ENCODE peak calls at places on chromosome 6, in ten cellular contexts. Y is ovary, B is breast epithelium, U is astrocyte, A is uterus, M is upper lobe of right lung, F is adrenal gland, D is heart left ventricle, H is endothelial cell of umbilical vein, Z is lower lobe of right lung. I is an unnamed sample. For H3K4me1, the result is how much of the 10 kb centered on the place peaks cover.

GRCh38 chr6:155247618-155248017 is 16.2 kb upstream of the CLDN20 start:
- DNase-seq in Y (no peak), B (no peak), U (peak), A (no peak), M (no peak), F (no peak), D (no peak), H (no peak), Z (no peak), I (no peak)

GRCh38 chr6:161368514-161368913 is 94.7 kb upstream of the AGPAT4 start:
- DNase-seq in Y (no peak), B (no peak), U (no peak), A (no peak), M (no peak), F (no peak), D (no peak), H (no peak), Z (no peak), I (no peak)

GRCh38 chr6:90678049-90678779 is 91.3 kb upstream of the MAP3K7 start:
- DNase-seq in Y (no peak), B (no peak), U (no peak), A (no peak), M (no peak), F (no peak), D (no peak), H (no peak), Z (no peak), I (no peak)

GRCh38 chr6:118523216-118523615 is 24.9 kb upstream of the PLN start:
- DNase-seq in Y (no peak), B (no peak), U (no peak), A (no peak), M (no peak), F (no peak), D (no peak), H (no peak), Z (no peak), I (no peak)

GRCh38 chr6:108874470-108875160 is 26.4 kb downstream of the ARMC2 start:
- DNase-seq in Y (no peak), B (no peak), U (no peak), A (peak), M (no peak), F (peak), D (no peak), H (peak), Z (no peak), I (no peak)

GRCh38 chr6:2716926-2717700 is 33.6 kb downstream of the MYLK4 start:
- DNase-seq in Y (no peak), B (no peak), U (no peak), A (no peak), M (no peak), F (no peak), D (no peak), H (peak), Z (no peak), I (no peak)

GRCh38 chr6:112717401-112717800 is 370.3 kb downstream of the RFPL4B start:
- DNase-seq in Y (no peak), B (no peak), U (peak), A (no peak), M (no peak), F (no peak), D (no peak), H (no peak), Z (no peak), I (no peak)

GRCh38 chr6:170522565-170523183 is 30.4 kb downstream of the PSMB1 start:
- DNase-seq in Y (no peak), B (no peak), U (no peak), A (no peak), M (no peak), F (no peak), D (no peak), H (peak), Z (no peak), I (no peak)

GRCh38 chr6:163490826-163491577 is 76.5 kb downstream of the QKI start:
- DNase-seq in Y (peak), B (peak), U (peak), A (peak), M (peak), F (peak), D (peak), H (peak), Z (peak), I (peak)

GRCh38 chr6:168865-169455 is 123.3 kb upstream of the DUSP22 start:
- DNase-seq in Y (no peak), B (no peak), U (peak), A (no peak), M (no peak), F (no peak), D (no peak), H (peak), Z (no peak), I (no peak)

GRCh38 chr6:143545165-143545564 is 33.6 kb upstream of the FUCA2 start:
- DNase-seq in Y (no peak), B (no peak), U (no peak), A (no peak), M (no peak), F (no peak), D (no peak), H (no peak), Z (no peak), I (no peak)

DNA sequence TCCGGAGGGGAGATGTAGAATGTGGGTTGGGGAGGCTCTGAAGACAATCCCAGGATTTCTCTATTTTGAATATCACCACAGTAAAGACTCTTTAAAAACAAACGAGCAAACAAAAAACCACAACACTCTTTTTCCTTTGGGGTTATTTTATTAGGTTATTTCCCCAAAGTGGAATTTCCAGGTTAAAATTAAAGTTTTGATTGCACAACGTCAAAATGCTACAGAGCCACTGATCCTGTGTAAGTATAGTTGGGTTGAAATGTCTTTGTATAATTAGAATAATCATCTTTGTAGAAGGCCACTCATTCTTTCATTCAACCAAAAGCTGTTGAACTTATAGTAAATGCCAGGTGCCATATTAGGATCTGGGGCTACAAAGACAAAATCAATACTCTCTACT is 19.6 kb upstream of the PIM1 start:
- DNase-seq in Y (no peak), B (no peak), U (no peak), A (no peak), M (no peak), F (no peak), D (no peak), H (no peak), Z (no peak), I (no peak)
- H3K4me1 ChIP-seq in Y (under half), B (under half), U (under half), A (under half), M (under half), F (under half), D (under half), H (under half), Z (under half), I (under half)

GRCh38 chr6:16228709-16229665 is 9.4 kb upstream of the GMPR start:
- DNase-seq in Y (no peak), B (no peak), U (no peak), A (no peak), M (no peak), F (peak), D (no peak), H (peak), Z (no peak), I (no peak)
- TF ChIP-seq CTCF in Y (no peak), B (no peak), U (no peak), A (no peak), M (no peak), F (no peak), D (no peak), H (no peak), Z (no peak), I (no peak)

DNA sequence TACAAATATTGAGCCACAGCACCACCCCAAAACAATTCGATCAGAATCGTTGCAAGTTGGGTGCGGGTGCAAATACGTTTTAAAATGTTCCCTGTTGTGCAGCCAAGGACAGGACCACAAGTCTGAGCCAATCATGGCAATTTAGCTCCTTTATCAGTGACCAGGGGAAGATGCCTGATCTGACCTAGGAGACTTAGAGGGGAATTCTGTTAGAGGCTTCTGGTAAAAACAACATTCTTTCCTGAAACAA is 25.6 kb downstream of the LOC128125822 start:
- DNase-seq in Y (no peak), B (no peak), U (no peak), A (no peak), M (no peak), F (no peak), D (no peak), H (peak), Z (no peak), I (no peak)
- H3K4me1 ChIP-seq in Y (under half), B (under half), U (under half), A (under half), M (under half), F (under half), D (under half), H (under half), Z (under half), I (under half)

GRCh38 chr6:104896914-104897313 is 37.2 kb upstream of the HACE1 start:
- DNase-seq in Y (no peak), B (no peak), U (no peak), A (no peak), M (no peak), F (no peak), D (no peak), H (peak), Z (no peak), I (no peak)
- TF ChIP-seq CTCF in Y (no peak), B (no peak), U (peak), A (no peak), M (no peak), F (no peak), D (no peak), H (no peak), Z (no peak), I (peak)

DNA sequence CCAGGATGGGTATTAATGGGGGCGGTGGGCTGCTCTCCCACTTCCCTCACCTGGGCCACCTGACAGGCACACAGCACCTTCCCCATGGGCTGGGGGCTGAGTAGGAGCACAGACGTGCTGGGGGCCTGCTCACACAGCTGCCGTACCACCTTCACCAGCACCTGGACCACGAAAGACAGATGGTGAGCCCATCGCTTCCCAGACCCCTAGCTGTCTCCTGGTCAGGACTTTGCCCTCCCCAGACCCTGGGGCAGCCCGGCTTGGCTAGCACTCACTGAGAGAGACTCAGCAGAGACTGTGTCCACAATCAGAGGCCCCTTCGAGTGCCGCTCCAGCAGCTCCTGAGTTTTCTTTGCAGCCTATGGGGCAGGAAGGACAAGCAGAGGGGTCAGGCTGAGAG is 12.0 kb downstream of the AARS2 start:
- DNase-seq in Y (no peak), B (no peak), U (no peak), A (no peak), M (no peak), F (no peak), D (no peak), H (no peak), Z (no peak), I (no peak)
- H3K4me1 ChIP-seq in Y (under half), B (under half), U (under half), A (under half), M (under half), F (under half), D (under half), H (under half), Z (under half), I (under half)

GRCh38 chr6:41723178-41723935 is 12.1 kb downstream of the TFEB start:
- DNase-seq in Y (no peak), B (no peak), U (peak), A (peak), M (peak), F (peak), D (peak), H (no peak), Z (peak), I (peak)
- TF ChIP-seq CTCF in Y (no peak), B (no peak), U (no peak), A (no peak), M (no peak), F (no peak), D (no peak), H (no peak), Z (no peak), I (no peak)

GRCh38 chr6:149925974-149926777 is 3.3 kb upstream of the RAET1G start:
- DNase-seq in Y (peak), B (peak), U (peak), A (peak), M (peak), F (peak), D (peak), H (peak), Z (peak), I (peak)
- H3K4me1 ChIP-seq in Y (under half), B (under half), U (under half), A (under half), M (under half), F (under half), D (under half), H (under half), Z (under half), I (under half)

I was measured in heart right ventricle.